ENCODE peak calls at places on chromosomes 2 and 18, in six cellular contexts. D is nucleus accumbens, A is transverse colon, M is RPMI8226, V is WTC11, O is globus pallidus. W is an unnamed sample.

GRCh38 chr2:166485558-166486193 is 8.4 kb downstream of the SCN7A start:
- DNase-seq in D (no peak), A (no peak), M (no peak), V (no peak), O (no peak), W (no peak)

GRCh38 chr2:100818606-100819364 is 1.2 kb upstream of the NPAS2 start:
- DNase-seq in D (no peak), A (peak; percentile 71), M (no peak), V (peak; percentile 73), O (no peak), W (no peak)

GRCh38 chr2:23551875-23552274 is 166.9 kb downstream of the KLHL29 start:
- DNase-seq in D (no peak), A (no peak), M (no peak), V (no peak), O (no peak), W (no peak)

GRCh38 chr2:238855299-238855698 is 7.4 kb downstream of the TWIST2 start:
- DNase-seq in D (no peak), A (no peak), M (no peak), V (no peak), O (no peak), W (no peak)

GRCh38 chr2:232361646-232362045 is 16.9 kb upstream of the ALPP start:
- DNase-seq in D (no peak), A (no peak), M (no peak), V (peak; percentile 0), O (no peak), W (no peak)

GRCh38 chr18:21949326-21950015 is 208.9 kb downstream of the MIB1 start:
- DNase-seq in D (no peak), A (peak; percentile 48), M (no peak), V (no peak), O (no peak), W (no peak)

GRCh38 chr18:22106536-22107292 is 62.7 kb upstream of the GATA6 start:
- DNase-seq in D (no peak), A (no peak), M (no peak), V (no peak), O (no peak), W (no peak)

GRCh38 chr2:105746177-105747080 is 1.7 kb downstream of the NCK2 start:
- DNase-seq in D (no peak), A (peak; percentile 89), M (peak; percentile 86), V (peak; percentile 85), O (no peak), W (no peak)

GRCh38 chr2:200310545-200310971 is 4.1 kb downstream of the SPATS2L start:
- DNase-seq in D (no peak), A (no peak), M (no peak), V (no peak), O (no peak), W (no peak)

GRCh38 chr2:178827111-178827510 is 19.9 kb upstream of the TTN start:
- DNase-seq in D (no peak), A (no peak), M (no peak), V (no peak), O (no peak), W (no peak)

GRCh38 chr18:40851014-40851429 is 1104.0 kb upstream of the PIK3C3 start:
- DNase-seq in D (no peak), A (no peak), M (peak; percentile 94), V (no peak), O (no peak), W (no peak)

GRCh38 chr18:79887181-79888000 is 64.1 kb downstream of the SLC66A2 start:
- DNase-seq in D (no peak), A (no peak), M (peak; percentile 67), V (no peak), O (no peak), W (no peak)

GRCh38 chr2:218894168-218895157 is 13.8 kb downstream of the WNT10A start:
- DNase-seq in D (no peak), A (no peak), M (no peak), V (no peak), O (no peak), W (no peak)

GRCh38 chr2:143528021-143528420 is 398.8 kb downstream of the ARHGAP15 start:
- DNase-seq in D (no peak), A (no peak), M (no peak), V (no peak), O (no peak), W (no peak)